ENCODE peak calls at places on chromosomes 5 and 9, in nine cellular contexts. One of them, this sample, is unnamed.
A peak's percentile ranks its signal among the peaks of the same experiment; 100 is the strongest.

GRCh38 chr5:52791366-52791765 is 3.6 kb downstream of the ITGA1 start:
- DNase-seq in SHP77: no peak
- DNase-seq in substantia nigra: no peak
- DNase-seq in LNCaP clone FGC: no peak
- DNase-seq in heart left ventricle: no peak
- DNase-seq in GM04504: no peak
- DNase-seq in SW 1271: no peak
- DNase-seq in stimulated activated naive CD4-positive, alpha-beta T cell: no peak
- DNase-seq in AG04450: no peak
- DNase-seq in this sample: no peak

GRCh38 chr9:14616188-14616982 is 76.8 kb downstream of the ZDHHC21 start:
- DNase-seq in SHP77: peak; percentile 16
- DNase-seq in substantia nigra: no peak
- DNase-seq in LNCaP clone FGC: peak; percentile 66
- DNase-seq in heart left ventricle: no peak
- DNase-seq in GM04504: peak; percentile 23
- DNase-seq in SW 1271: no peak
- DNase-seq in stimulated activated naive CD4-positive, alpha-beta T cell: peak; percentile 30
- DNase-seq in AG04450: peak; percentile 42
- DNase-seq in this sample: no peak

GRCh38 chr9:95463145-95464060 is 53.4 kb downstream of the PTCH1 start:
- DNase-seq in SHP77: no peak
- DNase-seq in substantia nigra: no peak
- DNase-seq in LNCaP clone FGC: no peak
- DNase-seq in heart left ventricle: no peak
- DNase-seq in GM04504: no peak
- DNase-seq in SW 1271: no peak
- DNase-seq in stimulated activated naive CD4-positive, alpha-beta T cell: no peak
- DNase-seq in AG04450: no peak
- DNase-seq in this sample: no peak

GRCh38 chr9:88587885-88588628 is 53.1 kb downstream of the NXNL2 start:
- DNase-seq in SHP77: no peak
- DNase-seq in substantia nigra: no peak
- DNase-seq in LNCaP clone FGC: no peak
- DNase-seq in heart left ventricle: no peak
- DNase-seq in GM04504: no peak
- DNase-seq in SW 1271: no peak
- DNase-seq in stimulated activated naive CD4-positive, alpha-beta T cell: no peak
- DNase-seq in AG04450: no peak
- DNase-seq in this sample: no peak

GRCh38 chr5:35003018-35003957 is 44.5 kb downstream of the AGXT2 start:
- DNase-seq in SHP77: peak; percentile 76
- DNase-seq in substantia nigra: peak; percentile 27
- DNase-seq in LNCaP clone FGC: no peak
- DNase-seq in heart left ventricle: peak; percentile 28
- DNase-seq in GM04504: no peak
- DNase-seq in SW 1271: peak; percentile 18
- DNase-seq in stimulated activated naive CD4-positive, alpha-beta T cell: peak; percentile 12
- DNase-seq in AG04450: no peak
- DNase-seq in this sample: no peak

GRCh38 chr9:124941689-124942561 is 1.0 kb upstream of the GOLGA1 start:
- DNase-seq in SHP77: no peak
- DNase-seq in substantia nigra: peak; percentile 48
- DNase-seq in LNCaP clone FGC: peak; percentile 8
- DNase-seq in heart left ventricle: peak; percentile 54
- DNase-seq in GM04504: no peak
- DNase-seq in SW 1271: peak; percentile 21
- DNase-seq in stimulated activated naive CD4-positive, alpha-beta T cell: peak; percentile 75
- DNase-seq in AG04450: no peak
- DNase-seq in this sample: peak; percentile 26

GRCh38 chr9:7316967-7317366 is 482.6 kb downstream of the DMAC1 start:
- DNase-seq in SHP77: peak; percentile 10
- DNase-seq in substantia nigra: no peak
- DNase-seq in LNCaP clone FGC: no peak
- DNase-seq in heart left ventricle: no peak
- DNase-seq in GM04504: no peak
- DNase-seq in SW 1271: no peak
- DNase-seq in stimulated activated naive CD4-positive, alpha-beta T cell: no peak
- DNase-seq in AG04450: no peak
- DNase-seq in this sample: no peak

GRCh38 chr9:21331676-21332402 is 3.4 kb downstream of the KLHL9 start:
- DNase-seq in SHP77: no peak
- DNase-seq in substantia nigra: no peak
- DNase-seq in LNCaP clone FGC: no peak
- DNase-seq in heart left ventricle: no peak
- DNase-seq in GM04504: no peak
- DNase-seq in SW 1271: no peak
- DNase-seq in stimulated activated naive CD4-positive, alpha-beta T cell: no peak
- DNase-seq in AG04450: no peak
- DNase-seq in this sample: no peak

GRCh38 chr9:20805766-20806165 is 121.7 kb downstream of the FOCAD start:
- DNase-seq in SHP77: no peak
- DNase-seq in substantia nigra: no peak
- DNase-seq in LNCaP clone FGC: no peak
- DNase-seq in heart left ventricle: no peak
- DNase-seq in GM04504: no peak
- DNase-seq in SW 1271: no peak
- DNase-seq in stimulated activated naive CD4-positive, alpha-beta T cell: no peak
- DNase-seq in AG04450: no peak
- DNase-seq in this sample: no peak

GRCh38 chr5:96963267-96963666 is 27.4 kb downstream of the LNPEP start:
- DNase-seq in SHP77: no peak
- DNase-seq in substantia nigra: no peak
- DNase-seq in LNCaP clone FGC: peak; percentile 25
- DNase-seq in heart left ventricle: peak; percentile 73
- DNase-seq in GM04504: peak; percentile 64
- DNase-seq in SW 1271: no peak
- DNase-seq in stimulated activated naive CD4-positive, alpha-beta T cell: no peak
- DNase-seq in AG04450: no peak
- DNase-seq in this sample: no peak

GRCh38 chr5:91591076-91591475 is 208.0 kb upstream of the ARRDC3 start:
- DNase-seq in SHP77: no peak
- DNase-seq in substantia nigra: no peak
- DNase-seq in LNCaP clone FGC: no peak
- DNase-seq in heart left ventricle: no peak
- DNase-seq in GM04504: no peak
- DNase-seq in SW 1271: peak; percentile 8
- DNase-seq in stimulated activated naive CD4-positive, alpha-beta T cell: no peak
- DNase-seq in AG04450: no peak
- DNase-seq in this sample: no peak

GRCh38 chr9:107484117-107484723 is 5.3 kb downstream of the KLF4 start:
- DNase-seq in SHP77: peak; percentile 68
- DNase-seq in substantia nigra: no peak
- DNase-seq in LNCaP clone FGC: peak; percentile 72
- DNase-seq in heart left ventricle: peak; percentile 44
- DNase-seq in GM04504: peak; percentile 65
- DNase-seq in SW 1271: peak; percentile 16
- DNase-seq in stimulated activated naive CD4-positive, alpha-beta T cell: no peak
- DNase-seq in AG04450: peak; percentile 59
- DNase-seq in this sample: no peak

GRCh38 chr5:103411721-103412120 is 150.9 kb downstream of the NUDT12 start:
- DNase-seq in SHP77: no peak
- DNase-seq in substantia nigra: no peak
- DNase-seq in LNCaP clone FGC: no peak
- DNase-seq in heart left ventricle: no peak
- DNase-seq in GM04504: no peak
- DNase-seq in SW 1271: no peak
- DNase-seq in stimulated activated naive CD4-positive, alpha-beta T cell: no peak
- DNase-seq in AG04450: no peak
- DNase-seq in this sample: no peak

GRCh38 chr5:180353226-180353962 is at the start of gene GFPT2:
- DNase-seq in SHP77: no peak
- DNase-seq in substantia nigra: peak; percentile 92
- DNase-seq in LNCaP clone FGC: no peak
- DNase-seq in heart left ventricle: peak; percentile 82
- DNase-seq in GM04504: peak; percentile 62
- DNase-seq in SW 1271: peak; percentile 34
- DNase-seq in stimulated activated naive CD4-positive, alpha-beta T cell: peak; percentile 75
- DNase-seq in AG04450: peak; percentile 27
- DNase-seq in this sample: no peak

GRCh38 chr5:111261610-111262009 is 37.4 kb downstream of the CAMK4 start:
- DNase-seq in SHP77: no peak
- DNase-seq in substantia nigra: no peak
- DNase-seq in LNCaP clone FGC: no peak
- DNase-seq in heart left ventricle: no peak
- DNase-seq in GM04504: no peak
- DNase-seq in SW 1271: no peak
- DNase-seq in stimulated activated naive CD4-positive, alpha-beta T cell: no peak
- DNase-seq in AG04450: no peak
- DNase-seq in this sample: no peak

GRCh38 chr9:105053209-105053652 is 125.3 kb upstream of the ABCA1 start:
- DNase-seq in SHP77: no peak
- DNase-seq in substantia nigra: no peak
- DNase-seq in LNCaP clone FGC: no peak
- DNase-seq in heart left ventricle: no peak
- DNase-seq in GM04504: peak; percentile 57
- DNase-seq in SW 1271: no peak
- DNase-seq in stimulated activated naive CD4-positive, alpha-beta T cell: no peak
- DNase-seq in AG04450: no peak
- DNase-seq in this sample: no peak

GRCh38 chr5:131379723-131380122 is 115.9 kb downstream of the CDC42SE2 start:
- DNase-seq in SHP77: no peak
- DNase-seq in substantia nigra: no peak
- DNase-seq in LNCaP clone FGC: no peak
- DNase-seq in heart left ventricle: peak; percentile 18
- DNase-seq in GM04504: no peak
- DNase-seq in SW 1271: peak; percentile 11
- DNase-seq in stimulated activated naive CD4-positive, alpha-beta T cell: peak; percentile 88
- DNase-seq in AG04450: no peak
- DNase-seq in this sample: no peak

GRCh38 chr9:129964901-129965734 is 77.9 kb downstream of the FNBP1 start:
- DNase-seq in SHP77: no peak
- DNase-seq in substantia nigra: no peak
- DNase-seq in LNCaP clone FGC: no peak
- DNase-seq in heart left ventricle: no peak
- DNase-seq in GM04504: peak; percentile 60
- DNase-seq in SW 1271: no peak
- DNase-seq in stimulated activated naive CD4-positive, alpha-beta T cell: no peak
- DNase-seq in AG04450: peak; percentile 78
- DNase-seq in this sample: no peak

GRCh38 chr5:136766456-136766855 is 401.1 kb upstream of the TRPC7 start:
- DNase-seq in SHP77: no peak
- DNase-seq in substantia nigra: no peak
- DNase-seq in LNCaP clone FGC: no peak
- DNase-seq in heart left ventricle: no peak
- DNase-seq in GM04504: no peak
- DNase-seq in SW 1271: no peak
- DNase-seq in stimulated activated naive CD4-positive, alpha-beta T cell: no peak
- DNase-seq in AG04450: no peak
- DNase-seq in this sample: no peak

This sample was measured in esophagus squamous epithelium.